ENCODE peak calls at places on chromosomes 11 and 22, in five cellular contexts. K, P, W, H and R are unnamed samples. For H3K36me3, the result is how much of the 10 kb centered on the place peaks cover.

GRCh38 chr11:69262918-69263735 is 30.8 kb upstream of the MYEOV start:
- DNase-seq in K (no peak), P (no peak), W (no peak), H (no peak), R (no peak)

GRCh38 chr11:128814856-128815705 is 52.0 kb downstream of the KCNJ1 start:
- DNase-seq in K (peak), P (no peak), W (peak), H (peak), R (no peak)

GRCh38 chr11:129766858-129767604 is 48.6 kb upstream of the TMEM45B start:
- DNase-seq in K (peak), P (no peak), W (peak), H (no peak), R (no peak)

GRCh38 chr11:124898711-124899110 is 1.0 kb upstream of the ROBO4 start:
- DNase-seq in K (peak), P (no peak), W (no peak), H (peak), R (no peak)

GRCh38 chr11:122782222-122782621 is 56.1 kb upstream of the CRTAM start:
- DNase-seq in K (no peak), P (no peak), W (no peak), H (no peak), R (no peak)

GRCh38 chr11:22625448-22626287 is at the start of gene FANCF:
- DNase-seq in K (peak), P (peak), W (peak), H (peak), R (peak)

GRCh38 chr11:82195251-82195650 is 538.4 kb downstream of the FAM181B start:
- DNase-seq in K (no peak), P (no peak), W (no peak), H (no peak), R (no peak)

GRCh38 chr11:124740277-124740882 is 638 bp downstream of the NRGN start:
- DNase-seq in K (no peak), P (peak), W (no peak), H (peak), R (no peak)

GRCh38 chr22:40429481-40429880 is 59.1 kb downstream of the SGSM3 start:
- DNase-seq in K (no peak), P (no peak), W (no peak), H (no peak), R (no peak)

GRCh38 chr22:46734830-46735453 is 3.1 kb downstream of the CERK start:
- DNase-seq in K (no peak), P (no peak), W (no peak), H (no peak), R (no peak)

GRCh38 chr11:83112886-83113285 is 41.2 kb upstream of the RAB30 start:
- DNase-seq in K (no peak), P (no peak), W (no peak), H (no peak), R (no peak)

GRCh38 chr11:115760528-115760837 is 256.3 kb upstream of the CADM1 start:
- DNase-seq in K (peak), P (no peak), W (no peak), H (no peak), R (no peak)

GRCh38 chr22:47775686-47776085 is 1013.2 kb downstream of the TBC1D22A start:
- DNase-seq in K (no peak), P (no peak), W (no peak), H (no peak), R (no peak)

GRCh38 chr11:84045146-84045545 is 759.0 kb upstream of the CCDC90B start:
- DNase-seq in K (no peak), P (no peak), W (no peak), H (no peak), R (no peak)

GRCh38 chr11:126163074-126163700 is 48.3 kb downstream of the RPUSD4 start:
- DNase-seq in K (peak), P (no peak), W (peak), H (no peak), R (no peak)

GRCh38 chr11:56890584-56891305 is 98.0 kb upstream of the OR5AK2 start:
- DNase-seq in K (no peak), P (no peak), W (no peak), H (no peak), R (no peak)

GRCh38 chr11:99406345-99406744 is 385.6 kb downstream of the CNTN5 start:
- DNase-seq in K (no peak), P (no peak), W (no peak), H (no peak), R (no peak)

GRCh38 chr11:107496011-107496410 is 38.4 kb upstream of the CWF19L2 start:
- DNase-seq in K (no peak), P (no peak), W (peak), H (no peak), R (no peak)

GRCh38 chr11:2533642-2534115 is 88.9 kb downstream of the KCNQ1 start:
- DNase-seq in K (peak), P (peak), W (peak), H (peak), R (no peak)

GRCh38 chr11:70713988-70714665 is 315.8 kb downstream of the CTTN start:
- DNase-seq in K (no peak), P (no peak), W (no peak), H (no peak), R (no peak)

GRCh38 chr22:27474711-27475547 is 326.6 kb downstream of the MN1 start:
- DNase-seq in K (no peak), P (no peak), W (peak), H (no peak), R (peak)

GRCh38 chr22:24367841-24368240 is 59.6 kb upstream of the ADORA2A start:
- DNase-seq in K (no peak), P (no peak), W (peak), H (no peak), R (no peak)

GRCh38 chr11:64088159-64089026 is 52.7 kb downstream of the FLRT1 start:
- DNase-seq in K (no peak), P (peak), W (no peak), H (no peak), R (peak)

GRCh38 chr11:111910637-111911562 is 670 bp downstream of the CRYAB start:
- DNase-seq in K (no peak), P (peak), W (no peak), H (peak), R (no peak)

GRCh38 chr11:5522308-5522707 is 5.8 kb upstream of the UBQLNL start:
- DNase-seq in K (no peak), P (no peak), W (no peak), H (no peak), R (no peak)

GRCh38 chr11:130849215-130849568 is 67.1 kb downstream of the SNX19 start:
- DNase-seq in K (no peak), P (no peak), W (peak), H (no peak), R (no peak)

GRCh38 chr11:70742553-70743291 is 344.4 kb downstream of the CTTN start:
- DNase-seq in K (no peak), P (peak), W (no peak), H (no peak), R (no peak)

GRCh38 chr11:19311306-19312030 is 70.7 kb upstream of the E2F8 start:
- DNase-seq in K (peak), P (peak), W (peak), H (peak), R (peak)

GRCh38 chr11:68966894-68967780 is 13.6 kb downstream of the MRGPRD start:
- DNase-seq in K (no peak), P (no peak), W (no peak), H (no peak), R (no peak)

GRCh38 chr11:124758355-124759267 is 3.5 kb downstream of the ESAM start:
- DNase-seq in K (peak), P (peak), W (peak), H (peak), R (peak)

GRCh38 chr11:117877120-117877784 is 794 bp upstream of the FXYD6 start:
- DNase-seq in K (peak), P (no peak), W (no peak), H (peak), R (no peak)
- TF ChIP-seq POLR2A in K (no peak), P (no peak), W (no peak), H (no peak), R (no peak)

DNA sequence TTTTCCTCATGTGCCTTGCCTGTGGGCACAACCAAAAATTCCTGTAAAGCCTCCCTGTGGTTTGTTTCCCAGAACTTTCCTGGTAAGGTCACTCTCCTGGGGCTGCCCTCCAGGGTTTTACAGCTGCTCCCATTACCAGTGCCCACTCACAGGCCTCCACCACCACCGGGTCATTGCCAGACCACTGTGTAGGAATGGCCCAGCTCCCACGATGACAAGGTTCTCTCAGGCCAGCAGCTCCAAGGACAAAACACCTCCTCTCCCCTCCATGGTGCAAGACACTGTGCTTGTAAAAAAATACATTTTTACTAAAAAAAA is 96.1 kb upstream of the AKIP1 start:
- DNase-seq in K (no peak), P (no peak), W (no peak), H (no peak), R (no peak)
- H3K36me3 ChIP-seq in K (under half), P (under half), W (under half), H (under half), R (under half)

GRCh38 chr22:32803020-32803758 is 1.7 kb downstream of the TIMP3 start:
- DNase-seq in K (no peak), P (no peak), W (peak), H (no peak), R (no peak)

GRCh38 chr22:32806296-32806695 is 4.8 kb downstream of the TIMP3 start:
- DNase-seq in K (no peak), P (no peak), W (no peak), H (no peak), R (no peak)

GRCh38 chr22:32804036-32804435 is 2.5 kb downstream of the TIMP3 start:
- DNase-seq in K (peak), P (no peak), W (peak), H (peak), R (no peak)

GRCh38 chr22:32804823-32805585 is 3.5 kb downstream of the TIMP3 start:
- DNase-seq in K (no peak), P (no peak), W (no peak), H (no peak), R (no peak)

GRCh38 chr22:32805586-32805881 is 4.0 kb downstream of the TIMP3 start:
- DNase-seq in K (no peak), P (no peak), W (no peak), H (no peak), R (no peak)
- H3K4me3 ChIP-seq in K (no peak), P (no peak), W (no peak), H (no peak), R (peak)

GRCh38 chr22:19970479-19971275 is 29.1 kb upstream of the TXNRD2 start:
- DNase-seq in K (peak), P (peak), W (peak), H (peak), R (peak)
- TF ChIP-seq POLR2A in K (no peak), P (peak), W (no peak), H (no peak), R (no peak)

DNA sequence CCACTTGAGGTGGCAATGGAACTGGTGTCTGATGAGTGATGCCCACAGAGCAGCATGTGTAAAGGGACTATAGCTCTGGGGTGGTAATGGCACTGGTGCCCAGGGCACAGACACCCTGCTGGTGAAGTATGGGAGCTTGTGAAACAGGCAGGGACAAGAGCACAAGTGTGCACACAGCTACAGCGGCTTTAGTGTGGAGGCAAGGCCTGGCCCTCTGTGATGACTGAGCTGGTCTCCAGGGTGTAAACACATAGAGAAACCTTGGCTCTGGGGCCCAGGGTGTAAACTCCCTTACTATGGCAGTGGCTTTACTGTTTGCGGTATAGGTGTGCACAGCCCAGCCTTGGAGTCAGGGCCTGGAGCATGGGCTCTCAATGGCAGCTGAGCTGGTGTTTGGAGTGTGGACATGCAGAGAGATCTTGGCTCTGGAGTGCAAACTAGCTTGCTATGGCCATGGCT is 46.3 kb downstream of the BIRC2 start:
- DNase-seq in K (no peak), P (no peak), W (no peak), H (no peak), R (no peak)
- H3K36me3 ChIP-seq in K (under half), P (under half), W (under half), H (under half), R (under half)

DNA sequence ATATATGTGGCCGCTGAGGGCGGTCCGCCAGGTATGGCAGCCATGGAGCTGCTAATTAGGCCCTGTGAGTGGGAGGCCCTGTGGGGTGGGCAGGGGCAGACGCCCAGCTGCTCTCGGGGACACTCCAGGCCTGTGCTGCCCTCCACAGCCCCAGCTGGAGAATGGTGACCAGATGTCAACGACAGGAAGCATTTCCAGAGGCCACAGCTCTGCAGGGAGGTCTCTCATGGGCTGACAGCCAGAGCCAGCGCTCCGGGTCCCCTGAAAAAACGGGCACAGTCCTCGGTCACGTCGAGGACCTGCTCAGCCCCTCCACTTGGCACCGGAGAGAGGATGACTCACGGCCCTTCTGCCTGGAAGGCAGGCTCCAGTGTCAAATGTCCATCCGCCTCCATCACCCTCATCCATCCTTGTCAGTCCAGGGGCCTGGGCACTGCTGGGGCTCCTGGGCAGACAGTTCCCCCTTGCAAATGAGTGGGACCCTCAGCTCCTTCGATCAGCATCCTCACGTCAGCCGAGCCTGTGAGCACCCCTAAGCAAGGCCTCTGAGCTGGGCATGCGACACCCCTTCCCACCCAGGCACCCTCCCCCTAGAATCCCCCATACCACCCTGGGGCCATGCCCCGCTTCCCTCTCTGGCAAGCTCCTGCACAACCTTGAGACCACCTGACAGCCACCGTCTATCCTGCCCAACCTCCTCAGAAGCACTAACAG is 1.9 kb downstream of the BID start:
- DNase-seq in K (no peak), P (no peak), W (peak), H (no peak), R (no peak)
- H3K4me3 ChIP-seq in K (no peak), P (no peak), W (peak), H (no peak), R (no peak)

GRCh38 chr11:92977401-92977800 is 8.0 kb downstream of the MTNR1B start:
- DNase-seq in K (no peak), P (no peak), W (no peak), H (no peak), R (no peak)
- TF ChIP-seq POLR2A in K (no peak), P (no peak), W (no peak), H (no peak), R (no peak)

GRCh38 chr22:49901457-49901856 is 16.8 kb downstream of the ALG12 start:
- DNase-seq in K (no peak), P (no peak), W (no peak), H (no peak), R (no peak)

GRCh38 chr22:49903322-49904039 is 14.8 kb downstream of the ALG12 start:
- DNase-seq in K (no peak), P (peak), W (no peak), H (no peak), R (no peak)

GRCh38 chr22:49899530-49899929 is 18.7 kb downstream of the ALG12 start:
- DNase-seq in K (no peak), P (no peak), W (no peak), H (no peak), R (no peak)

GRCh38 chr22:49904040-49904369 is 14.2 kb downstream of the ALG12 start:
- DNase-seq in K (no peak), P (no peak), W (no peak), H (no peak), R (no peak)

DNA sequence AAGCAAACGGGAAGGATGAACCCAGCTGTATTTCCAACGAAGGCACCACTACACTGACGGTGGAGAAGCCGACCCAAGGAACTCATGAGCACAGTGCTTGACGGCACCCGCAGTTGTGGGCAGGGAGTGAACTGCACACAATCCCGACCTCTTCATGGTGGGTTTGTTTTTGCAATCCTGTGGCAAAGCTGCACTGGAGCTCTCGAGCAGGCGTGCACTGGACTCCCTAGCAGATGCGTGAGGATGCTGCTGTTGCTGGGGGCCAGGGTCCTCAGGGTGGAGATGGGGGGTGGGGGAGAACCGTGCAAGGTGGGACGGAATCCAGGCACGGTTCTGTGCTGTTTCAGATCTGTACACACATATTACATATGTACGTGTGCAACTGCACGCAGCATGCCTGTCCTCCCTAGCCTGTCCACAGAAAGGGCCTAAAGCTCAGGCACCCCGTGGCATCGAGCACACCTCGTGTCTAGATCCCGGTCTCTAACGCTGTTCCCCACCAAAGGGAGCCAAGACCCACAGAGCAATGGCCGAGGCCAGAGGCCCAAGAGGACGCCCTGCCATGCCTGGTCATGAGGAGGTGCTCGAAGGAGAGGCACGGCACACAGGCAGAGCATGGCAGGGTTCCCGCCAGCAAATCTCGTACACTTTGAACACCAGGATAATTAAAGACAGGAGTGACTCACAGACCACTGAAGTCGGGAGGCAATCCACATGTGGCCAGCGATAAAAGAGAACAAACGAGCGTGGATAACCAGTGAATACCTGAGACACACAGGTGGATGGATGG is 17.6 kb downstream of the ALG12 start:
- DNase-seq in K (no peak), P (no peak), W (no peak), H (no peak), R (no peak)
- H3K36me3 ChIP-seq in K (under half), P (under half), W (under half), H (under half), R (under half)

DNA sequence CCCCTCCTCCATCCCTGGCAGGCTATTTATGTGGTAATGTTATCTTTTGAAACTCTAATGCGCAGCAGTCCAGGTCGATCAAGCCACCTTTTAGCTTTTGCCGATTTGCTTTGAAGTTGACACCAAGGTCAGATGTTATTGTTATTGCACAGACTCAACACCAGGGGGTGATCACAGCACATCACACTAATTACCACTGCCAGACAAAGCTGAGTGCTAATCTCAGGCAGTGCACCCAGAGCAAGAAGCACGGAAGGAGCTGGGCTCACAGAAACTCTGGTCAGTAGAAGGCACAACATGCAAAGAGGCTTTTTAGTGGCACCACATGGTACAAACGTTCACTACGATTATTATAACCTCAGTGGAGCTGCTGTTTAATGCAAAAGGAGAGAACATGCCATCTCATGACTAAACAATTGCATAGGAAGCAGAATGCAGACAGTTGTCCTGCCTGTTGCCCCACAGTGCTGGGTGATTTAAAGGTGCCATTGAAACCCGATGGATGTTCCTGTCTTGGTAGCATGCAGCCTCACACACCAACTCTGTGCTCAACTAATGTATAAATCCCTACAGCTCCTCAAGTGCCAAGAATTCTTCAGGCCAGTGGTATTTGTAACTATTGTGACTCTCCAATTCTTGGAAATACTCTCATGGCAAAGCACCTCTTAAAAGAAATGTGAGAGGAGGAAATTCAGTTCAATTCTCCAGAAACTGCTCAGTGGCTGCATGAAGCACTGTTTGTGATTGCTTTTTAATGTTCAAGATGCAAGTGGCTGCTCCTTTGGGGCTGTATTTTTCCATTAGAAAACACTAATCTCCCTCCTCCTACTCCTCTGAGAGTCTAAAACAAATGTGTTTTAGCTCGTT is 353.9 kb upstream of the DDI1 start:
- DNase-seq in K (peak), P (peak), W (peak), H (peak), R (peak)
- H3K4me3 ChIP-seq in K (no peak), P (no peak), W (no peak), H (no peak), R (no peak)